ENCODE peak calls at places on chromosome 14, in ten cellular contexts. D is iPS-NIHi11; L is amniotic stem cell; O is sciatic nerve; H is iPS DF 6.9; Y is COLO829; Q is HEK293T; T is EL; N is CD4-positive, alpha-beta T cell; J is stimulated activated naive CD8-positive, alpha-beta T cell treated with anti-CD3 and anti-CD28 coated beads, Interleukin-15, amount 100 ng/mL, for 72 hours. B is an unnamed sample.

GRCh38 chr14:61178226-61179060 is 102.7 kb downstream of the TMEM30B start:
- DNase-seq in O (no peak), Y (peak; percentile 88), Q (no peak), L (peak; percentile 82), D (no peak), T (peak; percentile 99), N (no peak), H (no peak), J (no peak), B (peak; percentile 32)

GRCh38 chr14:58717211-58717610 is 79.4 kb downstream of the DACT1 start:
- DNase-seq in Q (no peak), O (no peak), J (no peak), D (no peak), H (no peak), N (no peak), L (no peak), Y (peak; percentile 82), T (no peak), B (no peak)

GRCh38 chr14:94348836-94349235 is 25.7 kb upstream of the SERPINA6 start:
- DNase-seq in L (no peak), D (no peak), T (no peak), Y (no peak), H (no peak), Q (no peak), J (no peak), N (no peak), O (no peak), B (no peak)

GRCh38 chr14:58656671-58657411 is 19.1 kb downstream of the DACT1 start:
- DNase-seq in J (no peak), L (no peak), Y (no peak), T (no peak), O (no peak), Q (no peak), H (no peak), D (no peak), N (no peak), B (no peak)

GRCh38 chr14:56294125-56294524 is 175.9 kb downstream of the PELI2 start:
- DNase-seq in T (no peak), Q (peak; percentile 56), L (no peak), J (no peak), D (peak; percentile 57), H (no peak), O (no peak), N (no peak), Y (no peak), B (peak; percentile 10)

GRCh38 chr14:91363776-91364523 is 53.7 kb downstream of the CCDC88C start:
- DNase-seq in T (no peak), H (no peak), D (no peak), J (no peak), L (no peak), Q (no peak), N (no peak), Y (no peak), O (no peak), B (no peak)

GRCh38 chr14:59238242-59238641 is 49.8 kb downstream of the DAAM1 start:
- DNase-seq in H (no peak), T (no peak), O (no peak), N (no peak), Y (no peak), J (no peak), Q (no peak), L (no peak), D (no peak), B (no peak)

GRCh38 chr14:30243805-30244204 is 315.2 kb upstream of the G2E3 start:
- DNase-seq in T (peak; percentile 74), D (no peak), O (no peak), L (no peak), N (no peak), J (no peak), H (no peak), Q (no peak), Y (no peak), B (no peak)

GRCh38 chr14:79395061-79395460 is 816.2 kb downstream of the DIO2 start:
- DNase-seq in T (peak; percentile 86), H (no peak), D (no peak), Y (peak; percentile 40), J (no peak), O (no peak), N (no peak), L (no peak), Q (no peak), B (no peak)

GRCh38 chr14:97703006-97703760 is 906.0 kb downstream of the VRK1 start:
- DNase-seq in L (no peak), O (no peak), J (peak; percentile 10), Y (no peak), Q (no peak), N (peak; percentile 22), H (no peak), T (no peak), D (no peak), B (peak; percentile 32)

GRCh38 chr14:90419200-90419599 is 22.4 kb downstream of the CALM1 start:
- DNase-seq in L (peak; percentile 81), N (no peak), Q (no peak), O (peak; percentile 86), Y (peak; percentile 53), T (peak; percentile 96), H (no peak), J (no peak), D (no peak), B (peak; percentile 49)

GRCh38 chr14:86027990-86028389 is 498.0 kb downstream of the FLRT2 start:
- DNase-seq in H (no peak), L (no peak), N (no peak), Y (no peak), T (no peak), J (no peak), O (no peak), Q (no peak), D (no peak), B (no peak)

GRCh38 chr14:53894456-53894855 is 62.2 kb downstream of the BMP4 start:
- DNase-seq in T (peak; percentile 85), H (no peak), N (no peak), Q (no peak), Y (no peak), J (no peak), D (no peak), L (peak; percentile 30), O (no peak), B (no peak)

GRCh38 chr14:95318870-95319311 is 817 bp downstream of the CLMN start:
- DNase-seq in D (peak; percentile 64), Y (no peak), T (no peak), O (no peak), H (no peak), L (no peak), N (peak; percentile 7), Q (no peak), J (no peak), B (peak; percentile 33)

GRCh38 chr14:95561001-95561412 is 26.2 kb downstream of the GLRX5 start:
- DNase-seq in J (peak; percentile 81), D (peak; percentile 89), T (peak; percentile 79), H (peak; percentile 88), Y (peak; percentile 73), Q (peak; percentile 88), L (peak; percentile 58), N (peak; percentile 83), O (peak; percentile 91), B (peak; percentile 88)

GRCh38 chr14:72679106-72679505 is 214.8 kb downstream of the DPF3 start:
- DNase-seq in N (no peak), L (no peak), H (no peak), O (no peak), J (no peak), Q (no peak), T (peak; percentile 60), Y (no peak), D (no peak), B (no peak)

GRCh38 chr14:64879635-64880381 is at the start of gene SPTB:
- DNase-seq in H (no peak), O (no peak), J (peak; percentile 53), D (peak; percentile 85), N (peak; percentile 28), T (peak; percentile 3), L (no peak), Q (peak; percentile 60), Y (no peak), B (peak; percentile 27)

GRCh38 chr14:65043893-65044595 is 57.3 kb downstream of the FNTB start:
- DNase-seq in Y (no peak), T (no peak), J (no peak), Q (no peak), N (no peak), L (no peak), O (peak; percentile 7), D (no peak), H (no peak), B (no peak)

GRCh38 chr14:50089213-50089612 is 27.2 kb downstream of the VCPKMT start:
- DNase-seq in J (no peak), Q (no peak), D (no peak), Y (no peak), O (no peak), H (no peak), N (peak; percentile 17), T (no peak), L (no peak), B (no peak)

GRCh38 chr14:54976316-54976715 is 50.6 kb downstream of the WDHD1 start:
- DNase-seq in Q (no peak), T (peak; percentile 81), L (peak; percentile 0), H (no peak), N (no peak), Y (no peak), O (no peak), J (no peak), D (no peak), B (no peak)

GRCh38 chr14:31864937-31865855 is 211.9 kb upstream of the ARHGAP5 start:
- DNase-seq in H (no peak), L (no peak), D (no peak), T (no peak), Q (no peak), Y (no peak), O (no peak), J (no peak), N (no peak), B (no peak)

GRCh38 chr14:78253986-78254385 is 83.8 kb downstream of the NRXN3 start:
- DNase-seq in Q (no peak), O (no peak), Y (peak; percentile 71), N (no peak), L (no peak), D (no peak), J (peak; percentile 10), H (no peak), T (peak; percentile 90), B (no peak)

GRCh38 chr14:62645649-62646048 is 399.6 kb downstream of the KCNH5 start:
- DNase-seq in Q (no peak), N (no peak), J (no peak), O (no peak), D (no peak), H (no peak), Y (no peak), T (peak; percentile 54), L (no peak), B (no peak)

GRCh38 chr14:100616854-100617714 is 29.9 kb upstream of the BEGAIN start:
- DNase-seq in D (no peak), Q (no peak), J (no peak), H (no peak), L (no peak), Y (no peak), N (no peak), T (no peak), O (peak; percentile 48), B (peak; percentile 7)

GRCh38 chr14:34020014-34020413 is 69.1 kb upstream of the EGLN3 start:
- DNase-seq in D (no peak), Q (no peak), H (no peak), T (no peak), L (no peak), J (no peak), N (no peak), Y (no peak), O (no peak), B (no peak)

GRCh38 chr14:75886661-75887348 is 95.0 kb downstream of the TGFB3 start:
- DNase-seq in J (no peak), L (no peak), D (no peak), Q (no peak), Y (no peak), T (peak; percentile 28), H (no peak), N (no peak), O (no peak), B (no peak)

GRCh38 chr14:42930058-42930457 is 1323.4 kb downstream of the LRFN5 start:
- DNase-seq in T (no peak), L (no peak), J (no peak), O (no peak), Y (no peak), D (no peak), N (no peak), Q (no peak), H (no peak), B (no peak)

GRCh38 chr14:37819155-37820015 is 224.0 kb downstream of the TTC6 start:
- DNase-seq in T (peak; percentile 62), H (no peak), Y (peak; percentile 11), N (no peak), J (no peak), Q (no peak), L (no peak), D (no peak), O (no peak), B (no peak)